ENCODE peak calls at places on chromosomes 1 and 21, in four cellular contexts. T is IMR-90, J is mesendoderm, Y is neuronal stem cell. P is an unnamed sample.
A peak's percentile ranks its signal among the peaks of the same experiment; 100 is the strongest.

GRCh38 chr1:168465942-168466702 is 77.7 kb downstream of the XCL2 start:
- DNase-seq in Y (no peak), J (no peak), T (peak; percentile 46), P (peak; percentile 41)

GRCh38 chr1:53628286-53628955 is 110.5 kb downstream of the GLIS1 start:
- DNase-seq in J (no peak), T (no peak), Y (no peak), P (no peak)

GRCh38 chr1:111990878-111991760 is 1.7 kb upstream of the KCND3 start:
- DNase-seq in J (peak; percentile 90), T (no peak), Y (peak; percentile 50), P (peak; percentile 15)

GRCh38 chr21:37087188-37087587 is 14.1 kb downstream of the TTC3 start:
- DNase-seq in T (peak; percentile 82), Y (no peak), J (peak; percentile 8), P (peak; percentile 72)

GRCh38 chr1:62800825-62801306 is 16.9 kb downstream of the ATG4C start:
- DNase-seq in Y (no peak), T (peak; percentile 84), J (no peak), P (peak; percentile 64)

GRCh38 chr1:233082778-233083550 is 132.6 kb downstream of the NTPCR start:
- DNase-seq in T (no peak), J (no peak), Y (no peak), P (no peak)

GRCh38 chr1:156371553-156372264 is 2.7 kb downstream of the RHBG start:
- DNase-seq in J (no peak), T (peak; percentile 58), Y (no peak), P (peak; percentile 62)

GRCh38 chr21:46118305-46118870 is 20.5 kb downstream of the COL6A2 start:
- DNase-seq in J (no peak), T (no peak), Y (no peak), P (no peak)

GRCh38 chr1:217134857-217135568 is 411.8 kb upstream of the ESRRG start:
- DNase-seq in J (peak; percentile 55), T (peak; percentile 4), Y (peak; percentile 40), P (peak; percentile 10)

GRCh38 chr1:40984066-40984465 is 4.6 kb downstream of the CTPS1 start:
- DNase-seq in Y (no peak), J (no peak), T (no peak), P (no peak)

GRCh38 chr1:247228133-247228532 is 27.7 kb upstream of the VN1R5 start:
- DNase-seq in J (peak; percentile 7), T (peak; percentile 45), Y (no peak), P (peak; percentile 11)

GRCh38 chr1:226406401-226406881 is 1.5 kb downstream of the PARP1 start:
- DNase-seq in J (peak; percentile 45), Y (no peak), T (peak; percentile 41), P (peak; percentile 47)

GRCh38 chr1:60850084-60850483 is 232.3 kb upstream of the NFIA start:
- DNase-seq in Y (no peak), T (no peak), J (no peak), P (no peak)

GRCh38 chr1:51314974-51315373 is 15.4 kb downstream of the TTC39A start:
- DNase-seq in Y (no peak), J (no peak), T (no peak), P (no peak)

GRCh38 chr1:37501661-37502060 is 12.9 kb downstream of the MEAF6 start:
- DNase-seq in J (no peak), Y (no peak), T (no peak), P (no peak)

GRCh38 chr1:65083263-65083896 is 64.6 kb upstream of the AK4 start:
- DNase-seq in Y (no peak), T (peak; percentile 6), J (peak; percentile 6), P (peak; percentile 11)

GRCh38 chr1:94878329-94878728 is 48.6 kb downstream of the CNN3 start:
- DNase-seq in Y (no peak), T (no peak), J (no peak), P (no peak)

GRCh38 chr1:73044241-73044640 is 761.9 kb upstream of the NEGR1 start:
- DNase-seq in T (no peak), Y (no peak), J (no peak), P (no peak)

GRCh38 chr1:107141491-107142369 is 891 bp downstream of the NTNG1 start:
- DNase-seq in J (peak; percentile 69), T (peak; percentile 50), Y (peak; percentile 41), P (peak; percentile 62)

GRCh38 chr1:20184997-20185833 is 681 bp upstream of the UBXN10 start:
- DNase-seq in Y (no peak), T (no peak), J (peak; percentile 55), P (peak; percentile 16)

GRCh38 chr1:22252248-22252647 is 109.4 kb upstream of the WNT4 start:
- DNase-seq in Y (no peak), T (no peak), J (no peak), P (no peak)

GRCh38 chr1:118928739-118929554 is 59.2 kb downstream of the TBX15 start:
- DNase-seq in T (peak; percentile 28), J (peak; percentile 67), Y (peak; percentile 70), P (peak; percentile 11)

GRCh38 chr1:118132000-118132399 is 53.0 kb downstream of the SPAG17 start:
- DNase-seq in T (no peak), J (no peak), Y (no peak), P (no peak)

GRCh38 chr1:212942679-212943392 is 7.5 kb upstream of the VASH2 start:
- DNase-seq in T (no peak), J (no peak), Y (no peak), P (no peak)

GRCh38 chr1:58896211-58897183 is 112.7 kb upstream of the JUN start:
- DNase-seq in T (no peak), Y (no peak), J (peak; percentile 65), P (peak; percentile 50)

GRCh38 chr1:31458287-31458896 is 45.4 kb downstream of the SERINC2 start:
- DNase-seq in J (no peak), Y (no peak), T (no peak), P (no peak)

GRCh38 chr1:226181996-226182714 is 4.4 kb downstream of the ACBD3 start:
- DNase-seq in J (peak; percentile 46), Y (no peak), T (peak; percentile 59), P (peak; percentile 67)

GRCh38 chr1:11935040-11935378 is 492 bp downstream of the PLOD1 start:
- DNase-seq in T (no peak), Y (no peak), J (no peak), P (no peak)

GRCh38 chr1:11930571-11931445 is 3.7 kb upstream of the PLOD1 start:
- DNase-seq in T (peak; percentile 83), Y (no peak), J (peak; percentile 91), P (no peak)

GRCh38 chr1:11938722-11939526 is 4.4 kb downstream of the PLOD1 start:
- DNase-seq in T (no peak), J (no peak), Y (no peak), P (no peak)

GRCh38 chr1:11931845-11932244 is 2.7 kb upstream of the PLOD1 start:
- DNase-seq in T (no peak), Y (no peak), J (no peak), P (no peak)

DNA sequence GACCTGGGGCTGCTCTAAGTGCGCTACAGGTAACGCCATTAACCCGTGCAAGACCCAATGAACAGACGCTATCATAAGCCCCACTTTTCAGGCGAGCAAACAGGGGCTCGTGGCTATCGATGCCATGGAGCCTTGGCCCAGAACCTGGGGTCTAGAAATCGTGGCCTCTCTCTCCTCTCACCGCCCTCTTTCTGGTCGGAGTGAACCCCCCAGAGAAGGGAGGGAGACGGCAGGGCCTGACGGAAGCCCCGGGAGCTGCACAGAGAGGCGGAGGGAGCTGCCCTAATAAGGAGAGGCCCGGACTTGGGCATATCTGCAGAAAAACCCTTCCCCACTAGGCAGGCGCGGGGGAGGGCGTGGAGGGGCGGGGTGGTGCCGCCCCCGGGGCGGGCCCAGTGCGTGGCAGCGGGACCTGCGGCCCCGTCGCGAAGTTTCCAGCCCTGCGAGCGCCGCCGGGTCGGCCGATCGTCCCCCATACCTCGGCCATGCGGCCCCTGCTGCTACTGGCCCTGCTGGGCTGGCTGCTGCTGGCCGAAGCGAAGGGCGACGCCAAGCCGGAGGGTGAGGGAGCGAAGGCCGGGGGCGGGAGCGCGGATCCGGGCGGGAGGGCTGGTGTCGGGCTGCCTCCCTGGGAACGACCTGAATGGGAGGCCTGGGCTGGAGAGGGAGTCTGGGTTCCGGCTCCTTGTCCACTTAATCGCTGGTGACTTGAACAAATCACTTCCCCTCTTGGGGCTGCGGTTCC is at the start of gene PLOD1:
- DNase-seq in J (peak; percentile 91), T (peak; percentile 84), Y (peak; percentile 62), P (peak; percentile 91)
- H3K23ac ChIP-seq in J (peak within 1 kb of the TSS; percentile 97), T (peak within 1 kb of the TSS; percentile 97), Y (peak within 1 kb of the TSS; percentile 99), P (no peak within 1 kb of the TSS)

DNA sequence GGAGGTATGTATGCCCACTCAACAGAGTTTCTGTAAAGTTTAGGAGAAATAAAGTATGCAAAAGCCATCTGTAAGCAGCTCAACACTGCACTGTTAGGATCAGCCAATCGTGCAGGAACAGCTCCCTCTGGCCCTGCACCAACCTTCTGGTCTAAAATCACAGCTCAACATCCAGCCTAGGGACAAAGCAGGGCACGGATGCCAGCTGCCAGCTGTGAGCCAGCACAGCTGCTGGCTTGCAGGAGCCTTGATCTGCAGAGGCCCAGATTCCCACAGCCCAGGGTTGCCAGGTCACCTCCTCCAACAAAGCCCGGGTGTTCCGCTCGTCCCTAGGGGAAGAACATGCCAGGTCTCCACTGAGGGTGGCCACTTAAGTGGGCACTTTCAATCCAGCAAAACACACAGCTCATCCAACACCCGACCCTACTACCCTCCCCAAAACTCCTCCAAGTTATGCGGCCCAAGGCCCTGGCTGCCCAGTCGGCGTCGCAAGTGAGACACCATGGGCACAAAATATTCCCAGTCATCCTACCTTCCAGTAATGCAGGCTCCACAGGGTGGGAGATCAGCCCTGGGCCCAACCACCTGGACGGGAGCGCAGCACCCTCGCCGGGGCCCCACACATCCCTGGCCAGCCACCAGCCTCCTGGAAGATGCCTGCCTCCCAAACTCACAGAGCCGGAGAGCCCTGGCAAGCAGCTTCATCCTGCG is 8.4 kb downstream of the ACOT7 start:
- DNase-seq in J (no peak), Y (no peak), T (no peak), P (no peak)
- H3K27ac ChIP-seq in J (peak overlapping the region; percentile 45), Y (peak overlapping the region; percentile 54), T (peak overlapping the region; percentile 33), P (no peak overlapping the region)

GRCh38 chr21:41139275-41139674 is 28.7 kb upstream of the BACE2 start:
- DNase-seq in Y (no peak), J (no peak), T (no peak), P (no peak)
- H3K23ac ChIP-seq in Y (peak overlapping the region; percentile 25), J (no peak overlapping the region), T (no peak overlapping the region), P (no peak overlapping the region)

GRCh38 chr21:33238565-33239255 is 9.0 kb downstream of the IFNAR2 start:
- DNase-seq in T (no peak), Y (no peak), J (no peak), P (no peak)
- H3K27ac ChIP-seq in T (no peak overlapping the region), Y (no peak overlapping the region), J (no peak overlapping the region), P (no peak overlapping the region)

DNA sequence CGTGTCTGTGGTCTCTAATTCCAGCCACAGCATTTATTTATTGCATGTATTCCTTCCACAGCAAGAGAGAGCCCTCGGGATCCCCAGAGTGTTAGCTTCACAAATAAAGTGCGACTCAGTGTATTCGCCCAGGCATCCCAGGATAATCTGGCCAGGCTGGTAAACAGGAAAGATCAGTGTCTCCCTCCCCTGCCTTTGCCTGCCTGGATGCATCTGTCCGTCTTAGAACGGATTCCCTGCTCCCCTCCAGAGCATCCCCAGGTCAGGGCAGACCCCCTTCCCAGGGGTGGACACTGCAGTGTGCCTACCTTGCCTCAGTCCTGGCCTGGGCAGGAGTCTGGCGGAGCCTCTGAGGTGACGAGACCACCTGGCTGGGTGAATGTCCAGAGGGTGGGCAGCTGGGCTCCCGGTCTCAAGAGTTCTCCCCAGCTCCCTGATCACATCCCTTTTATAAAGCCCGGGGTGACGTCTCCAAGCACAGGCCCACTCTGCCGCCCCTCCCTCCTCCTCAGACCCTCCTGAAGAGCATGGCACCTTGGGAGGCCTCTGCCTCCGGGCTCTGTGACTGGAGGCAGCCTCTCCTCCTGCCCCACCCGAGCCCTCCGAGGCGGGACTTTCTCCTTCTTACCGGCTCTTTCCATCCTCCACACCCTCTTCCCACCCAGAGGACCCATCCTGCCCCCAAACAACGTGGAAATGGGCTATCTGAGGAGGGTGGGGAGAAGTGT is at the start of gene KISS1:
- DNase-seq in Y (no peak), T (peak; percentile 16), J (peak; percentile 44), P (no peak)
- H3K23ac ChIP-seq in Y (peak within 1 kb of the TSS; percentile 87), T (peak within 1 kb of the TSS; percentile 100), J (no peak within 1 kb of the TSS), P (no peak within 1 kb of the TSS)

P was measured in mesenchymal stem cell.